ENCODE peak calls at places on chromosomes 11 and 22, in five cellular contexts. G is HCT116, O is adrenal gland, F is Peyer's patch, D is IMR-90. Q is an unnamed sample. For H3K27me3 and H3K4me1, the result is how much of the 10 kb centered on the place peaks cover.

GRCh38 chr11:122633219-122633829 is 22.2 kb upstream of the UBASH3B start:
- DNase-seq in D (peak), F (no peak), O (peak), G (no peak), Q (no peak)

GRCh38 chr11:8732276-8732675 is 49.7 kb downstream of the RPL27A start:
- DNase-seq in D (no peak), G (no peak), F (peak), O (no peak), Q (no peak)

GRCh38 chr22:25399649-25400151 is 164.8 kb upstream of the GRK3 start:
- DNase-seq in F (no peak), D (no peak), G (no peak), O (no peak), Q (no peak)

GRCh38 chr11:9748361-9748970 is 84.6 kb downstream of the SWAP70 start:
- DNase-seq in O (peak), D (peak), F (peak), G (peak), Q (no peak)

GRCh38 chr22:24035296-24035695 is 24.2 kb downstream of the CABIN1 start:
- DNase-seq in D (no peak), G (no peak), O (no peak), F (no peak), Q (no peak)

GRCh38 chr22:49602481-49602880 is 225.2 kb downstream of the BRD1 start:
- DNase-seq in D (no peak), F (no peak), O (no peak), G (no peak), Q (no peak)

GRCh38 chr11:121237686-121238658 is 54.6 kb upstream of the SC5D start:
- DNase-seq in O (peak), G (no peak), D (peak), F (no peak), Q (no peak)

GRCh38 chr11:70433966-70434812 is 35.9 kb downstream of the CTTN start:
- DNase-seq in D (no peak), G (no peak), F (no peak), O (no peak), Q (no peak)

GRCh38 chr22:27336151-27337090 is 465.1 kb downstream of the MN1 start:
- DNase-seq in F (no peak), D (no peak), G (no peak), O (no peak), Q (no peak)

GRCh38 chr11:63553759-63554158 is 9.4 kb downstream of the PLAAT2 start:
- DNase-seq in D (no peak), G (no peak), O (no peak), F (no peak), Q (no peak)

GRCh38 chr11:95849087-95849825 is 59.0 kb downstream of the CEP57 start:
- DNase-seq in F (no peak), D (peak), G (peak), O (peak), Q (peak)

GRCh38 chr22:19045094-19045493 is 77.1 kb downstream of the DGCR2 start:
- DNase-seq in G (no peak), F (no peak), O (no peak), D (peak), Q (no peak)

GRCh38 chr11:35167451-35167954 is 28.5 kb downstream of the CD44 start:
- DNase-seq in F (no peak), G (no peak), O (no peak), D (no peak), Q (no peak)

GRCh38 chr11:6320411-6321207 is at the start of gene CAVIN3:
- DNase-seq in D (peak), G (peak), F (peak), O (peak), Q (peak)

GRCh38 chr22:50010676-50011446 is 1.7 kb downstream of the IL17REL start:
- DNase-seq in D (no peak), F (no peak), G (no peak), O (no peak), Q (no peak)

GRCh38 chr22:48876951-48877350 is 950.7 kb downstream of the BRD1 start:
- DNase-seq in G (no peak), F (no peak), O (no peak), D (no peak), Q (no peak)

GRCh38 chr11:116052603-116053537 is 548.7 kb upstream of the CADM1 start:
- DNase-seq in F (no peak), O (no peak), D (no peak), G (no peak), Q (no peak)

DNA sequence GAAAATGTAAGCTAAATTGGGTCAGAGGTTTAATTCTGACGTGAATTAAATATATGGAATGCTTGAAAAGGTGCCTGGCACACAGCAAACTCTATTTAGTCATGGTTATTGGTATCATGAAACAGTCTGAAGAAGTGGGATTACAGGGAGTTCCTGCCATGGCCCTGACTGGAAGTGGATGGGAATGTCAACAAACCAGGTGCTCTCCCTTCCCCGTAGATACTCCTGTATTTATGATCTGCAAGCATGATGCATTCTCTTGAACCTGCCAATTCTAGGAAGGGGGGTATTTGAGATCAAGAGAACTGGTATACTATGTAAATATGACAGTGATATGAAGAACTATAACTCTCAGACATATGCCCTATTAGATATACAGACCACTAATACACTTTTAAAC is 115.5 kb downstream of the ENTHD1 start:
- DNase-seq in G (no peak), O (no peak), F (no peak), D (no peak), Q (no peak)
- H3K27me3 ChIP-seq in G (half or more), O (under half), F (under half), D (under half), Q (under half)

GRCh38 chr11:123741159-123741951 is at the start of gene ZNF202:
- DNase-seq in O (peak), D (peak), G (peak), F (peak), Q (peak)
- TF ChIP-seq POLR2A in O (peak), D (peak), G (no peak), F (peak), Q (peak)

DNA sequence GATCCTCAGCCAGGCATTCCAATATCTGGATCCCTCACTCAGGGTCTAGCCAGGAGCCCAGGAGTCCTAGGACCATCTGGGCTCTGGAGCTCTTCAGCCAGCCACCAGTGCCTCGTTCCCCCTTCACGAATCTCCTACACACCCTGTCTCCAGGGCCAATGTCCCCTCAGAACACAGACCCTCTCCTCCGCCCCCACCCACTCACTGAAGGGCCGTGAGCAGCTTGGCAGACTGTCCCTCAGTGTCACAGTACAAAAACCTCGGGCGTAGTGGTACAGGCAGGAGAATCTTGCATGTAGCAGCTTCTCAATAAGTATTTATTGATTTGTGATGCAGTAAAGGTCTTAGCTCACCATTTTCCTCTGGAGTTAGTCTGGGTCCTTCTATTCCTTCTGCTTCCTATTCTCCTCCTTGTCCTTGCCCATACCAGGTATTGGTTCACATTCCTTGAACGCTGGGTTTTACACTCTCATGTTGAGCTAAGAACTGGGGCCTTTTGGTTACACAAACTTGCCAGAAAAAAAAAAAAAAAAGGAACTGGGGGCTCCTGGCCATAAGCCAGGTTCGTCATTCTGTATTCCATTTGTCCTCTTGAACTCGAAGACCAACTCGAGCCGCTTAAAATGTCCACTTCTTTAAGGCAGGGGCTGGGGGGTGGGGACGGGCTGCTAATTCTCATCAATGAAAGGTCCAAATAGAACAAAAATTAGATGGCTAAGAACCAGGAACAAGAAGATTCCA is 2.3 kb downstream of the CXCR5 start:
- DNase-seq in G (no peak), D (no peak), O (no peak), F (no peak), Q (no peak)
- H3K4me1 ChIP-seq in G (under half), D (under half), O (under half), F (under half), Q (under half)

GRCh38 chr22:37335819-37336199 is 53.5 kb downstream of the CYTH4 start:
- DNase-seq in O (no peak), F (no peak), G (no peak), D (no peak), Q (no peak)
- H3K27me3 ChIP-seq in O (under half), F (under half), G (under half), D (under half), Q (under half)

GRCh38 chr22:42151924-42152635 is 21.5 kb upstream of the CYP2D6 start:
- DNase-seq in F (no peak), D (no peak), G (no peak), O (no peak), Q (no peak)
- TF ChIP-seq POLR2A in F (no peak), D (no peak), G (no peak), O (no peak), Q (no peak)

DNA sequence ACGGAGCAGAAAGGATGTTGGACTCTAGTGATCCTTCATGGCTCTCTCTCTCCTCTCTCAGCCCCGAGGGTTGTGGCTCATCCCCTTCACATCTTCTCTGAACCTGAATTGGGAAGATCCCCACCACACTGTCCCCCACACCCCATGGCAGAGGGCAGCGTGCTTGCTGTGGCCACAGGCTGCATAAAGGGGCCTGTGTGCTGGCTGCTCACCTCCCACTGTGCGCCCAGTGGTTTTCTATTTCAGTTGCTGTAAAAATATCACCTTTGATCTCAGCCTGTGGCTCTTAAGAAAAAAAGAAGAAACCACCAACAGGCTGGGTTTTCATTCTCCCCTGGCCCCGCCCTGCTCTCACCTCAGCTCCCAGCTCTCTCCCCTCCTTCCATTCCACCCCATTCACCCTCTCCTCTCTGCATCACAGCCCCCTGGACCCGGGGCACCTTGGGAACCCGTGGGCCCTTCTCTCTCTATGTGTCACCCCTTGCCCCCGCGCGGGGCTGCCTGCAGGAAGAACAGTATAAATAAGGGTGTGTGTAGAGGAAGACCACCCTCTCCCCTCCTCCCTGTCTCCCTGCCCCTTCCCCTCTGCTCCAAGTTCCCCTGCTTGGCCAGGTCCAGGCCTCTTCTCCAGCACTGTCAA is 25.8 kb upstream of the WNT11 start:
- DNase-seq in D (no peak), O (no peak), G (no peak), F (no peak), Q (no peak)
- H3K4me1 ChIP-seq in D (under half), O (under half), G (under half), F (under half), Q (under half)

GRCh38 chr22:17368144-17368726 is 1.0 kb upstream of the CECR2 start:
- DNase-seq in O (no peak), D (no peak), G (no peak), F (no peak), Q (peak)

GRCh38 chr22:17369553-17370035 is 334 bp downstream of the CECR2 start:
- DNase-seq in O (no peak), F (no peak), G (no peak), D (no peak), Q (peak)

GRCh38 chr22:17370766-17371181 is 1.5 kb downstream of the CECR2 start:
- DNase-seq in F (no peak), D (no peak), O (no peak), G (no peak), Q (no peak)

GRCh38 chr22:17370036-17370765 is 941 bp downstream of the CECR2 start:
- DNase-seq in D (no peak), F (no peak), G (no peak), O (no peak), Q (no peak)

GRCh38 chr22:17368727-17369552 is at the start of gene CECR2:
- DNase-seq in D (no peak), G (peak), F (no peak), O (no peak), Q (peak)
- H3K27me3 ChIP-seq in D (under half), G (under half), F (under half), O (half or more), Q (under half)

GRCh38 chr11:67268684-67269268 is 2.5 kb downstream of the GRK2 start:
- DNase-seq in D (no peak), G (no peak), F (no peak), O (no peak), Q (no peak)

GRCh38 chr11:67271212-67271547 is 4.9 kb downstream of the GRK2 start:
- DNase-seq in G (no peak), F (no peak), D (no peak), O (no peak), Q (no peak)

GRCh38 chr11:67270256-67271211 is 4.3 kb downstream of the GRK2 start:
- DNase-seq in G (no peak), O (no peak), F (peak), D (no peak), Q (peak)

GRCh38 chr11:67268036-67268683 is 1.9 kb downstream of the GRK2 start:
- DNase-seq in O (no peak), F (peak), G (no peak), D (no peak), Q (no peak)

GRCh38 chr11:67269401-67270255 is 3.4 kb downstream of the GRK2 start:
- DNase-seq in O (no peak), D (no peak), G (no peak), F (no peak), Q (no peak)
- TF ChIP-seq POLR2A in O (no peak), D (no peak), G (no peak), F (no peak), Q (no peak)